ENCODE peak calls at places on chromosomes 16 and 17, in seven cellular contexts. H, J, R, U, N, B and P are unnamed samples.

GRCh38 chr17:72386619-72387237 is 265.9 kb downstream of the SOX9 start:
- DNase-seq in B (peak; percentile 44), R (no peak), H (no peak), J (no peak), N (no peak), U (no peak), P (no peak)

GRCh38 chr17:43020789-43021738 is 1.1 kb downstream of the VAT1 start:
- DNase-seq in N (no peak), U (peak; percentile 69), B (peak; percentile 60), R (peak; percentile 76), J (peak; percentile 87), H (peak; percentile 37), P (peak; percentile 51)

GRCh38 chr16:24838554-24839266 is 7.1 kb upstream of the SLC5A11 start:
- DNase-seq in J (no peak), N (no peak), R (no peak), B (no peak), H (no peak), U (no peak), P (no peak)

GRCh38 chr17:42135664-42136653 is 13.4 kb downstream of the HSPB9 start:
- DNase-seq in U (no peak), N (no peak), H (no peak), J (peak; percentile 90), B (no peak), R (peak; percentile 79), P (no peak)

GRCh38 chr16:86609115-86609514 is 30.8 kb downstream of the FOXL1 start:
- DNase-seq in J (no peak), H (no peak), B (no peak), R (no peak), U (peak; percentile 30), N (no peak), P (no peak)

GRCh38 chr16:10964891-10965326 is 20.5 kb downstream of the CLEC16A start:
- DNase-seq in B (no peak), U (no peak), R (no peak), N (peak; percentile 68), H (no peak), J (no peak), P (no peak)

GRCh38 chr16:27317738-27318398 is 4.1 kb downstream of the IL4R start:
- DNase-seq in U (no peak), N (no peak), R (no peak), H (peak; percentile 33), B (no peak), J (no peak), P (no peak)

GRCh38 chr17:53472586-53472985 is 350.1 kb upstream of the KIF2B start:
- DNase-seq in N (no peak), J (no peak), B (no peak), H (no peak), U (no peak), R (no peak), P (no peak)

GRCh38 chr17:73782231-73782630 is 138.0 kb upstream of the SDK2 start:
- DNase-seq in R (no peak), U (no peak), H (no peak), N (no peak), B (no peak), J (no peak), P (no peak)

GRCh38 chr17:77924757-77925336 is 33.7 kb upstream of the TNRC6C start:
- DNase-seq in N (no peak), H (no peak), B (no peak), U (no peak), J (no peak), R (peak; percentile 72), P (no peak)

GRCh38 chr17:38691154-38691553 is 13.9 kb upstream of the MLLT6 start:
- DNase-seq in U (no peak), H (no peak), J (no peak), N (no peak), B (no peak), R (no peak), P (no peak)